ENCODE peak calls at places on chromosomes 11 and 22, in ten cellular contexts. One of them, this sample, is unnamed.

GRCh38 chr11:57618438-57618837 is 21.0 kb downstream of the SERPING1 start:
- DNase-seq in tibial nerve: no peak
- DNase-seq in EH: no peak
- DNase-seq in body of pancreas: no peak
- DNase-seq in lower leg skin: no peak
- DNase-seq in dermis blood vessel endothelial cell: no peak
- DNase-seq in NCI-H510A: no peak
- DNase-seq in MM.1S: no peak
- DNase-seq in GM12864: no peak
- DNase-seq in activated CD8-positive, alpha-beta memory T cell treated with anti-CD3 and anti-CD28 coated beads, Interleukin-2, amount 50 U/mL, for 4 hours: no peak
- DNase-seq in this sample: no peak

GRCh38 chr11:61114913-61115312 is 12.6 kb downstream of the CD5 start:
- DNase-seq in EH: no peak
- DNase-seq in GM12864: no peak
- DNase-seq in tibial nerve: no peak
- DNase-seq in activated CD8-positive, alpha-beta memory T cell treated with anti-CD3 and anti-CD28 coated beads, Interleukin-2, amount 50 U/mL, for 4 hours: no peak
- DNase-seq in lower leg skin: no peak
- DNase-seq in NCI-H510A: no peak
- DNase-seq in body of pancreas: no peak
- DNase-seq in dermis blood vessel endothelial cell: no peak
- DNase-seq in MM.1S: no peak
- DNase-seq in this sample: no peak

GRCh38 chr11:8227156-8228152 is 36.2 kb downstream of the LMO1 start:
- DNase-seq in lower leg skin: no peak
- DNase-seq in MM.1S: no peak
- DNase-seq in dermis blood vessel endothelial cell: no peak
- DNase-seq in EH: peak; percentile 15
- DNase-seq in GM12864: no peak
- DNase-seq in activated CD8-positive, alpha-beta memory T cell treated with anti-CD3 and anti-CD28 coated beads, Interleukin-2, amount 50 U/mL, for 4 hours: no peak
- DNase-seq in body of pancreas: no peak
- DNase-seq in NCI-H510A: no peak
- DNase-seq in tibial nerve: no peak
- DNase-seq in this sample: no peak

GRCh38 chr22:44118645-44119315 is 61.9 kb upstream of the PARVG start:
- DNase-seq in NCI-H510A: peak; percentile 35
- DNase-seq in tibial nerve: no peak
- DNase-seq in lower leg skin: no peak
- DNase-seq in dermis blood vessel endothelial cell: no peak
- DNase-seq in activated CD8-positive, alpha-beta memory T cell treated with anti-CD3 and anti-CD28 coated beads, Interleukin-2, amount 50 U/mL, for 4 hours: no peak
- DNase-seq in EH: no peak
- DNase-seq in MM.1S: no peak
- DNase-seq in body of pancreas: no peak
- DNase-seq in GM12864: no peak
- DNase-seq in this sample: no peak

GRCh38 chr22:50340157-50340879 is 2.8 kb upstream of the PPP6R2 start:
- DNase-seq in body of pancreas: no peak
- DNase-seq in NCI-H510A: no peak
- DNase-seq in MM.1S: no peak
- DNase-seq in lower leg skin: no peak
- DNase-seq in activated CD8-positive, alpha-beta memory T cell treated with anti-CD3 and anti-CD28 coated beads, Interleukin-2, amount 50 U/mL, for 4 hours: no peak
- DNase-seq in GM12864: no peak
- DNase-seq in EH: peak; percentile 23
- DNase-seq in tibial nerve: no peak
- DNase-seq in dermis blood vessel endothelial cell: no peak
- DNase-seq in this sample: no peak

GRCh38 chr22:47051435-47052175 is 289.2 kb downstream of the TBC1D22A start:
- DNase-seq in body of pancreas: no peak
- DNase-seq in MM.1S: no peak
- DNase-seq in activated CD8-positive, alpha-beta memory T cell treated with anti-CD3 and anti-CD28 coated beads, Interleukin-2, amount 50 U/mL, for 4 hours: no peak
- DNase-seq in NCI-H510A: no peak
- DNase-seq in lower leg skin: no peak
- DNase-seq in dermis blood vessel endothelial cell: no peak
- DNase-seq in EH: no peak
- DNase-seq in tibial nerve: no peak
- DNase-seq in GM12864: no peak
- DNase-seq in this sample: no peak

GRCh38 chr22:44972363-44973083 is 37.3 kb downstream of the PHF21B start:
- DNase-seq in EH: no peak
- DNase-seq in lower leg skin: no peak
- DNase-seq in tibial nerve: no peak
- DNase-seq in GM12864: no peak
- DNase-seq in body of pancreas: no peak
- DNase-seq in NCI-H510A: peak; percentile 65
- DNase-seq in MM.1S: no peak
- DNase-seq in activated CD8-positive, alpha-beta memory T cell treated with anti-CD3 and anti-CD28 coated beads, Interleukin-2, amount 50 U/mL, for 4 hours: no peak
- DNase-seq in dermis blood vessel endothelial cell: no peak
- DNase-seq in this sample: peak; percentile 40

GRCh38 chr11:15988693-15989231 is 367.6 kb downstream of the SOX6 start:
- DNase-seq in EH: no peak
- DNase-seq in GM12864: no peak
- DNase-seq in NCI-H510A: no peak
- DNase-seq in dermis blood vessel endothelial cell: no peak
- DNase-seq in body of pancreas: no peak
- DNase-seq in tibial nerve: no peak
- DNase-seq in MM.1S: no peak
- DNase-seq in activated CD8-positive, alpha-beta memory T cell treated with anti-CD3 and anti-CD28 coated beads, Interleukin-2, amount 50 U/mL, for 4 hours: no peak
- DNase-seq in lower leg skin: no peak
- DNase-seq in this sample: no peak

This sample was measured in breast epithelium.